ENCODE peak calls at places on chromosomes 3 and 15, in six cellular contexts. A is right lobe of liver; E is progenitor cell of endocrine pancreas; R is epithelial cell of esophagus; N is CD8-positive, alpha-beta T cell; Z is retinal pigment epithelial cell. J is an unnamed sample.

GRCh38 chr3:71488391-71488809 is 95.1 kb downstream of the FOXP1 start:
- DNase-seq in A (no peak), E (no peak), R (no peak), N (no peak), Z (no peak), J (no peak)

GRCh38 chr3:157151627-157152026 is 8.3 kb downstream of the CCNL1 start:
- DNase-seq in A (no peak), E (no peak), R (no peak), N (no peak), Z (no peak), J (no peak)

GRCh38 chr3:15645740-15646490 is 44.4 kb downstream of the BTD start:
- DNase-seq in A (no peak), E (no peak), R (peak; percentile 94), N (no peak), Z (peak; percentile 87), J (no peak)

GRCh38 chr15:52337198-52337853 is 41.7 kb upstream of the MYO5C start:
- DNase-seq in A (no peak), E (no peak), R (peak; percentile 86), N (no peak), Z (no peak), J (no peak)

GRCh38 chr3:156817931-156818765 is 8.0 kb upstream of the LEKR1 start:
- DNase-seq in A (no peak), E (no peak), R (no peak), N (no peak), Z (no peak), J (no peak)

GRCh38 chr3:179962617-179963387 is 73.9 kb downstream of the PEX5L start:
- DNase-seq in A (no peak), E (no peak), R (peak; percentile 59), N (no peak), Z (no peak), J (no peak)

GRCh38 chr3:110327870-110328269 is 743.7 kb upstream of the NECTIN3 start:
- DNase-seq in A (no peak), E (no peak), R (peak; percentile 39), N (no peak), Z (no peak), J (no peak)

GRCh38 chr3:105195260-105195659 is 171.4 kb upstream of the ALCAM start:
- DNase-seq in A (no peak), E (no peak), R (peak; percentile 57), N (no peak), Z (no peak), J (no peak)

GRCh38 chr3:188349276-188349962 is 195.5 kb downstream of the LPP start:
- DNase-seq in A (no peak), E (no peak), R (peak; percentile 8), N (no peak), Z (no peak), J (no peak)

GRCh38 chr3:70526966-70527515 is 214.6 kb upstream of the MDFIC2 start:
- DNase-seq in A (no peak), E (no peak), R (no peak), N (no peak), Z (no peak), J (no peak)

GRCh38 chr3:60855250-60855649 is 396.0 kb downstream of the FHIT start:
- DNase-seq in A (no peak), E (no peak), R (no peak), N (no peak), Z (no peak), J (no peak)

GRCh38 chr15:64014995-64015394 is 31.3 kb downstream of the DAPK2 start:
- DNase-seq in A (peak; percentile 89), E (no peak), R (no peak), N (no peak), Z (no peak), J (no peak)

GRCh38 chr15:51846463-51847230 is 17.2 kb downstream of the TMOD3 start:
- DNase-seq in A (no peak), E (no peak), R (peak; percentile 89), N (no peak), Z (peak; percentile 77), J (no peak)

GRCh38 chr15:70508561-70509281 is 254.6 kb downstream of the UACA start:
- DNase-seq in A (no peak), E (no peak), R (peak; percentile 93), N (no peak), Z (peak; percentile 97), J (peak; percentile 50)

GRCh38 chr15:51144021-51144532 is 49.4 kb upstream of the TNFAIP8L3 start:
- DNase-seq in A (no peak), E (no peak), R (peak; percentile 86), N (no peak), Z (peak; percentile 55), J (no peak)

GRCh38 chr3:134064081-134064480 is 34.4 kb upstream of the SLCO2A1 start:
- DNase-seq in A (no peak), E (no peak), R (no peak), N (no peak), Z (no peak), J (no peak)

GRCh38 chr3:131402391-131403039 is 20.9 kb downstream of the NUDT16 start:
- DNase-seq in A (no peak), E (no peak), R (peak; percentile 56), N (no peak), Z (peak; percentile 78), J (no peak)

GRCh38 chr3:192850501-192850981 is 67.1 kb downstream of the MB21D2 start:
- DNase-seq in A (no peak), E (no peak), R (peak; percentile 98), N (no peak), Z (no peak), J (no peak)

DNA sequence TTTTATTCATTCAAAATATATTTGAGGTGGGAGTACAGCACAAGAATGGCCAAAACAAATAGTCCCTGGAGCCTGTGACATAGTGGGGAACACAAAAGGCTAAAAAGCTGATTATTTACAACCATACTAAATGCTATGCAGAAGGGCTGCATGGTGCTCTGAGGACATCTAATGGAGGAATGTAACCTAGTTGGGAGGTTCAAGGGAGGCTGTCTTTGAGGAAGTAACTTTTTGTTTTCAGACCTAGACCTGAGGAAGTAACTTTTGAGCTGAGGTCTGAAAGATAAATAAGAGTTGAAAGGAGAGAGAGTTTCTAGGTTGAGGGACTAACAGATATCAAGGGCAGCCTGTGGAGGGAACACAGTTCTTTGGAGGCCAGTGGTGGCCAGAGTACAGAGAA is 34.8 kb upstream of the RASA2 start:
- DNase-seq in A (no peak), E (no peak), R (peak; percentile 62), N (no peak), Z (no peak), J (no peak)
- TF ChIP-seq CTCF in A (peak; percentile 68), E (peak; percentile 59), R (peak; percentile 90), N (peak; percentile 55), Z (peak; percentile 79), J (peak; percentile 90)

DNA sequence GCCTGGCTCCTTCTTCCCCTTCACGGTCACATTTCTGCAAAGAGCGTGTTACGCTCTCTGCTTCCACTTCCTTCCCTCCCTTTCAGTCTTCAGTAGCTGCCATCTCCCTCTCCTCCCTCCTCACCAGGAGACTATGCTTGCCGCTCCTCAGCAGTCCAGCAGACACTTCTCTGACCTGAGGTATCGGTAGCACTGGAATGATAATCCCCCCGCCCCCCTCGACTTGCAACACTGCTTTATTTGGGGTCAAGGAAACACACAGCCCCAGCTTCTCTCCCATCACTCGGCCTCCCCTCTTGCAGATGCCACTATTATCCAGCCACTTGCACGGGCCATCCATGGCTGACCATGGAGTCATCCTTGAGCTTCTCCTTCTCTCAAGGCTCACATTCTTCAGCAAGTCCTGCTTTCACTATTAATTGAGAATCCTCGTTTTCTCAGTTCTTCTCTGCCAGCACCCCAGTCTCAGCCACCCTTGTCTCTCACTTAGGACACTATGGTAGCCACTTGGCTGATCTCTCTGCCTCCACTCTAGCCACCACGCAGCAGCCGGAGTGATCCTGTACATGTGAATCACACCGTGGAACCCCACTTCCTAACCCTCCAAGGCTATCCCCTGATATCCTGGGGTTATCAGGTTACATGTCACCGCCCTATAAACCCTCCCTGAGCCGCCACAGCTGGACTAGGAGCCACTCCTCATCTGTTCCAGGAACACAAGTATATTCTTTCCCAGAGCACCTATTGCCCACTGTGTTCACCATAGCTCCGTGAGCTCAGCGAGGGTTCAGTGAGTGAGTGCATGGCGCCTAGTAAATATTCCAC is 960 bp upstream of the PARP14 start:
- DNase-seq in A (no peak), E (no peak), R (no peak), N (no peak), Z (no peak), J (no peak)
- TF ChIP-seq CTCF in A (no peak), E (no peak), R (no peak), N (no peak), Z (no peak), J (peak; percentile 4)

GRCh38 chr3:49157289-49157688 is 8.8 kb downstream of the CCDC71 start:
- DNase-seq in A (no peak), E (no peak), R (peak; percentile 53), N (no peak), Z (no peak), J (no peak)
- TF ChIP-seq CTCF in A (no peak), E (no peak), R (no peak), N (no peak), Z (no peak), J (no peak)

GRCh38 chr15:77420610-77421369 is at the start of gene HMG20A:
- DNase-seq in A (peak; percentile 70), E (peak; percentile 43), R (peak; percentile 81), N (peak; percentile 44), Z (peak; percentile 54), J (no peak)

GRCh38 chr15:77418341-77419049 is 1.4 kb downstream of the PEAK1 start:
- DNase-seq in A (no peak), E (no peak), R (no peak), N (no peak), Z (no peak), J (no peak)

GRCh38 chr15:77419836-77420609 is at the start of gene PEAK1:
- DNase-seq in A (peak; percentile 100), E (peak; percentile 99), R (peak; percentile 99), N (peak; percentile 99), Z (peak; percentile 94), J (peak; percentile 99)

GRCh38 chr15:77417642-77418041 is 2.3 kb downstream of the PEAK1 start:
- DNase-seq in A (no peak), E (no peak), R (no peak), N (no peak), Z (no peak), J (no peak)

GRCh38 chr15:77419050-77419835 is 661 bp downstream of the PEAK1 start:
- DNase-seq in A (peak; percentile 68), E (peak; percentile 39), R (peak; percentile 18), N (no peak), Z (no peak), J (no peak)
- TF ChIP-seq CTCF in A (peak; percentile 24), E (peak; percentile 30), R (no peak), N (no peak), Z (no peak), J (peak; percentile 65)

GRCh38 chr3:135694142-135694541 is 271.4 kb upstream of the PPP2R3A start:
- DNase-seq in A (no peak), E (no peak), R (no peak), N (no peak), Z (no peak), J (no peak)
- TF ChIP-seq CTCF in A (no peak), E (no peak), R (no peak), N (no peak), Z (no peak), J (no peak)

DNA sequence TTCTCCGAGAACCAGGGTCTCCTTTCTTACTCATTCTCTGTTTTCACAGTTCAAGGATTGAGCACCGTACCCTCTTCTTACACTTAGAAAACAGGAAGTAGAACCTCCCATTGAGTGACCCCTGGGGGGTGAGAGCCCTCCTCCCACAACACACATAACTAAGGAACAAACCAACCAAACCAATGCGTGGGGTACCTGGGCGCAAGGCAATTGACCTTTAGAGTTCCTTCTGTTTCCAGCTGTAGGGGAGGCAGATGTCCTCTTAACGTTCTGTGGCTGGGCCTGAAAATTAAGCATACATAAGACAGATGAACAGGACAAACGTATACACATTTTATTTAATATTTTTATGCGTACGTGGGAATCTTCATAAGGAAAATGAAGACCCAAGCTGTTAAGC is 33.5 kb upstream of the TIMP4 start:
- DNase-seq in A (no peak), E (no peak), R (no peak), N (no peak), Z (no peak), J (no peak)
- TF ChIP-seq CTCF in A (no peak), E (no peak), R (no peak), N (no peak), Z (no peak), J (no peak)

J was measured in chondrocyte.